ENCODE peak calls at places on chromosomes 12 and 14, in four cellular contexts. B is GM13976, N is B cell, E is tibial artery. J is an unnamed sample.

GRCh38 chr14:99649219-99649618 is 4.3 kb downstream of the HHIPL1 start:
- DNase-seq in E (no peak), B (no peak), N (no peak), J (no peak)

GRCh38 chr12:52119398-52120254 is 40.1 kb downstream of the SMIM41 start:
- DNase-seq in N (peak), B (peak), E (no peak), J (no peak)

GRCh38 chr14:83473846-83474245 is 1940.2 kb upstream of the SEL1L start:
- DNase-seq in N (no peak), E (no peak), B (no peak), J (no peak)

GRCh38 chr14:78697341-78697740 is 527.2 kb downstream of the NRXN3 start:
- DNase-seq in E (no peak), N (no peak), B (no peak), J (no peak)

GRCh38 chr12:121858662-121859572 is at the start of gene HPD:
- DNase-seq in N (no peak), B (no peak), E (peak), J (no peak)

GRCh38 chr12:68612245-68612644 is 1.5 kb downstream of the RAP1B start:
- DNase-seq in E (no peak), N (no peak), B (no peak), J (no peak)

GRCh38 chr14:92615451-92615850 is 101.9 kb downstream of the RIN3 start:
- DNase-seq in N (peak), E (no peak), B (peak), J (no peak)

GRCh38 chr14:100408350-100409015 is 85.3 kb downstream of the SLC25A47 start:
- DNase-seq in B (no peak), E (no peak), N (no peak), J (no peak)

GRCh38 chr12:9108504-9109212 is 7.1 kb downstream of the A2M start:
- DNase-seq in B (no peak), N (no peak), E (no peak), J (no peak)

GRCh38 chr14:74459981-74460380 is 33.1 kb downstream of the NPC2 start:
- DNase-seq in N (no peak), E (no peak), B (no peak), J (no peak)
- TF ChIP-seq CTCF in N (no peak), E (no peak), B (no peak), J (no peak)

DNA sequence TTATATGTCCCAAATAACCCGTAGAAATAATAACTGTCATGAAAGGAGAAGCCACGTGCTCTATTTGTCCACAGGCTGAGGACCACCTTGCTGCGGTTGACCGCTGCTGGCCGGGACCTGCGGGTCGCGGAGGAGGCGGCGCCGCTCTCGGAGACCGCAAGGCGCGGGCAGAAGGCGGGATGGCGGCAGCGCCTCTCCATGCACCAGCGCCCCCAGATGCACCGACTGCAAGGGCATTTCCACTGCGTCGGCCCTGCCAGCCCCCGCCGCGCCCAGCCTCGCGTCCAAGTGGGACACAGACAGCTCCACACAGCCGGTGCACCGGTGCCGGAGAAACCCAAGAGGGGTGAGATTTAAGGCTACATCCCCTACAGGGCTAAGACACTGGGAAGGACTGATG is 21.0 kb downstream of the RPGRIP1 start:
- DNase-seq in N (peak), B (peak), E (no peak), J (no peak)
- TF ChIP-seq CTCF in N (no peak), B (no peak), E (no peak), J (no peak)

DNA sequence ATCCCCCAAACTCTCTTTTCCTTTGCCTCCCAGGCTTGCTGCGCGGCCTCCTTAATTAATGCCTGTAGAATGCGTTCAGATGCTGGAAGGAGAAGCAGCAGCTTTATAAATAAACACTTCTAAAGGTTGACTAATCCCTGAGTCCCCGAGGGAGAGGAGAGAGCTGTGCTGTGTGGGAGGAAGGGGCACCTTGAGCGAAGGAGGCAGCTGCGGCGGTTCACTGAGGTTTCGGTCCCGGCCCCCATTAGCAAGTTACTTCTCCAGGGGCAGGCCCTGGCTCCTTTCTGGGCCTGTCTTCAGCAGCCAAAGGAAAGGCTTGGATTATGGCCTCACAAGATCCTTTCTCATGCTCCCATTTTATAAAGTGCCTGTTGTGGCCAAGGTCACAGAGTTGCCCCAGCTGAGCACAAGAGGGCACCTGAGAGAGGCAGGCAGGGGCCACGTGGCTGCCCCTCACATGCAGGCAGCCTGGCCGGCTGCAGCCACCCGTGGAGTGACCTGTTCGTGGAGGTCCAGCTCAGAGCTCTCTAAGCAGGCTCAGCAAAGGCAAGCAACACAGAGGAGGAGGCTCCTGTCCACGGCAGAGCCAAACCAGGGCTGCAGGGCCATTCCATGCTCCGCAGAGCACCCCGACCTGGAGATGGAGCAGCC is 15.0 kb upstream of the CACNA2D4 start:
- DNase-seq in B (peak), E (peak), N (peak), J (no peak)
- TF ChIP-seq CTCF in B (no peak), E (no peak), N (no peak), J (no peak)

GRCh38 chr14:61280526-61281185 is 482 bp downstream of the TMEM30B start:
- DNase-seq in E (peak), N (peak), B (peak), J (no peak)
- TF ChIP-seq CTCF in E (peak), N (peak), B (peak), J (no peak)

DNA sequence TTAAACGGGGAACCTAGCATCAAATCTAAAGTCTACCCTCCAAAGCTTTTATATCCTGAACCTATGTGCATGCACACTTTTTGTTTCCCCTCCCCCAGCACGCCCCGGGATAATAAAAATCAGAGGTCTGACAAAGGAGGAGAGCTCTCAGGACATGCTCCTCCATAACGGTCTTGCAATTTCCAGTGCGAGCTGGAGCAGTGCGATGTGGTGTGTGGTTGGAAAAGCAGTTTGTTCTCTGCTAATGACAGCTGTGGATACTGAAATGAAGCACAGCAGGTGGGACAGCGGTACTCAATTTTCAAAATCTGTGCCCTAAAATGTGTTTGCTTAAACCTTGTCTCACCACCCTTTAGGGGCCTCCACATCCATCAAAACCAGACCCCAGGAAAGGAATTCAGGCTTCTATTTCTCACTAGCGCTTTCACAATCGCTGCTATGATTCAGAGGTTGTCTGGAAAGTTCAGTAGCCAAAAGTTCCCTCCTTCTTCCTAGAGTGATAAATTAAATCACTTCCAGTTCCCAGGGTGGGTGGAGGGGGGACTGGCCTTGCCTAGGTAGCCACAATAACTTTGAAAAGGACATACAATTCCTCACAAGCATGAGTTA is 440.8 kb downstream of the EGLN3 start:
- DNase-seq in N (no peak), E (no peak), B (no peak), J (no peak)
- TF ChIP-seq CTCF in N (no peak), E (no peak), B (no peak), J (no peak)

DNA sequence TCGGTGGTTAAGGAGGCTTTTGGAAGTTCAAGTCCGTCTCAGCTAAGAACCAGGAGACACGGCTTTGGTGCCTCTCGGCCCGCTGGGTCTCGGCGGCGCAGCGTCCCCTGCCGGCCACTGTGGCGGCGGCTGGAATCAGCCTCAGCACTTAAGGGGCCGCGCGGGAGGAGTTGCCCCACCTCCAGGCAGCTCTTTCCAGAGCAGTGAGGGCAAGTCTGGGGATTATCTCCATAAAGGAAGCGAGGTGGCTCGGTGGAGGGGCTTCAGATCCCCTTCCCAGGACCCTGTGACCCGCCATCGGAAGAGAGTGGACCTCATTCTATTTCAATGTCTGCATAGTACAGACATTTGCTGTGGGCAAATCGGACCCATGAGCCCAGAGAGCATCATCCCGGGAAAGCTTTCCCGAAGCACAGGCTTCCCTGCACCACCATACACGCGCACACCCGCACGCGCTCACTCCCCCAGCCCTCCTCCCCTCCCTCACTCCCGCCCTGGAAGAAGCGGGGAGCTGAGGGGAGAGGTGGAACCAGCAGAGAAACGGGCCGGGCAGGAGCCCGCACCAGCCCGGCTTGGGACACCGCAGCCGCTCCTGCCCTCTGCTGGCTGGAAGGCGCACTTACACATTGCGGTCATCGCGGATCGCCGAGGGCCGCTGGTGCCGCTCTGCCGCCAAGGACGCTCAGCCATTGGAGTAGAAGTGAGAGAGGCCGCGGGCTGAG is 15.9 kb downstream of the RNASE2 start:
- DNase-seq in B (peak), N (peak), E (peak), J (peak)
- TF ChIP-seq CTCF in B (peak), N (peak), E (peak), J (peak)

GRCh38 chr12:5554711-5555110 is 122.8 kb downstream of the NTF3 start:
- DNase-seq in E (no peak), N (no peak), B (no peak), J (no peak)

GRCh38 chr12:5557906-5558305 is 126.0 kb downstream of the NTF3 start:
- DNase-seq in B (no peak), E (no peak), N (no peak), J (no peak)

GRCh38 chr12:5560242-5560641 is 128.3 kb downstream of the NTF3 start:
- DNase-seq in B (no peak), N (no peak), E (no peak), J (no peak)

GRCh38 chr12:5556946-5557673 is 125.2 kb downstream of the NTF3 start:
- DNase-seq in N (no peak), E (no peak), B (no peak), J (no peak)

GRCh38 chr12:5556033-5556614 is 124.2 kb downstream of the NTF3 start:
- DNase-seq in E (no peak), N (no peak), B (no peak), J (no peak)
- TF ChIP-seq CTCF in E (peak), N (no peak), B (peak), J (no peak)

J was measured in omental fat pad.